ENCODE peak calls at places on chromosomes 7 and 10, in nine cellular contexts. F, Z, I, Q, U, W, S, O and V are unnamed samples. For H3K36me3, the result is how much of the 10 kb centered on the place peaks cover.

GRCh38 chr7:107396990-107397389 is 72.9 kb upstream of the GPR22 start:
- DNase-seq in F (no peak), Z (no peak), I (no peak), Q (no peak), U (no peak), W (no peak), S (no peak), O (no peak), V (no peak)

GRCh38 chr10:86387221-86387794 is 20.7 kb upstream of the GRID1 start:
- DNase-seq in F (no peak), Z (no peak), I (no peak), Q (no peak), U (no peak), W (no peak), S (no peak), O (no peak), V (no peak)

GRCh38 chr7:116633131-116633988 is 38.6 kb upstream of the MET start:
- DNase-seq in F (no peak), Z (no peak), I (peak), Q (no peak), U (no peak), W (peak), S (no peak), O (no peak), V (no peak)

GRCh38 chr7:82633592-82633991 is 190.0 kb upstream of the CACNA2D1 start:
- DNase-seq in F (no peak), Z (no peak), I (no peak), Q (no peak), U (no peak), W (no peak), S (no peak), O (no peak), V (no peak)

GRCh38 chr7:134481167-134481566 is 22.3 kb upstream of the AKR1B1 start:
- DNase-seq in F (no peak), Z (no peak), I (no peak), Q (no peak), U (no peak), W (no peak), S (no peak), O (no peak), V (no peak)

GRCh38 chr7:141288626-141289025 is 214.8 kb downstream of the TMEM178B start:
- DNase-seq in F (no peak), Z (no peak), I (no peak), Q (no peak), U (no peak), W (no peak), S (no peak), O (no peak), V (no peak)

GRCh38 chr7:17142831-17143541 is 155.5 kb upstream of the AHR start:
- DNase-seq in F (peak), Z (no peak), I (peak), Q (no peak), U (no peak), W (no peak), S (no peak), O (peak), V (no peak)

GRCh38 chr10:121900443-121901174 is 27.2 kb downstream of the ATE1 start:
- DNase-seq in F (peak), Z (no peak), I (peak), Q (no peak), U (peak), W (no peak), S (no peak), O (peak), V (peak)

GRCh38 chr7:5695709-5696345 is 85.6 kb downstream of the RNF216 start:
- DNase-seq in F (no peak), Z (no peak), I (peak), Q (peak), U (peak), W (peak), S (no peak), O (no peak), V (no peak)

GRCh38 chr7:8591289-8591688 is 157.9 kb downstream of the NXPH1 start:
- DNase-seq in F (no peak), Z (no peak), I (no peak), Q (no peak), U (no peak), W (no peak), S (no peak), O (no peak), V (no peak)

GRCh38 chr7:2792856-2793487 is 51.1 kb downstream of the GNA12 start:
- DNase-seq in F (no peak), Z (no peak), I (no peak), Q (no peak), U (no peak), W (no peak), S (no peak), O (no peak), V (no peak)

GRCh38 chr7:106010331-106010730 is 47.3 kb downstream of the CDHR3 start:
- DNase-seq in F (no peak), Z (no peak), I (peak), Q (no peak), U (no peak), W (no peak), S (no peak), O (no peak), V (no peak)

GRCh38 chr7:48168159-48168558 is 3.1 kb upstream of the ABCA13 start:
- DNase-seq in F (no peak), Z (no peak), I (peak), Q (no peak), U (no peak), W (no peak), S (no peak), O (peak), V (no peak)

GRCh38 chr10:112966191-112966855 is 16.3 kb downstream of the TCF7L2 start:
- DNase-seq in F (no peak), Z (no peak), I (no peak), Q (no peak), U (no peak), W (no peak), S (no peak), O (peak), V (no peak)
- H3K36me3 ChIP-seq in F (under half), Z (under half), I (under half), Q (under half), U (under half), W (under half), S (under half), O (under half), V (under half)

GRCh38 chr10:16509996-16510395 is 11.7 kb downstream of the C1QL3 start:
- DNase-seq in F (peak), Z (no peak), I (peak), Q (no peak), U (no peak), W (no peak), S (no peak), O (no peak), V (no peak)
- H3K27ac ChIP-seq in F (no peak), Z (no peak), I (no peak), Q (no peak), U (no peak), W (no peak), S (no peak), O (no peak), V (no peak)

GRCh38 chr10:3136336-3136735 is 36.2 kb downstream of the PITRM1 start:
- DNase-seq in F (no peak), Z (no peak), I (peak), Q (no peak), U (no peak), W (no peak), S (no peak), O (no peak), V (no peak)
- H3K36me3 ChIP-seq in F (under half), Z (half or more), I (half or more), Q (under half), U (under half), W (half or more), S (half or more), O (under half), V (half or more)

GRCh38 chr10:45501791-45502190 is 127.8 kb downstream of the ALOX5 start:
- DNase-seq in F (no peak), Z (no peak), I (no peak), Q (no peak), U (no peak), W (no peak), S (no peak), O (no peak), V (no peak)
- H3K27ac ChIP-seq in F (peak), Z (no peak), I (no peak), Q (no peak), U (no peak), W (no peak), S (no peak), O (no peak), V (no peak)

GRCh38 chr10:11488126-11488525 is 123.3 kb downstream of the USP6NL start:
- DNase-seq in F (no peak), Z (no peak), I (no peak), Q (no peak), U (no peak), W (no peak), S (no peak), O (no peak), V (no peak)
- H3K36me3 ChIP-seq in F (under half), Z (under half), I (under half), Q (under half), U (under half), W (under half), S (under half), O (under half), V (under half)

GRCh38 chr7:129898007-129898406 is 54.8 kb downstream of the UBE2H start:
- DNase-seq in F (no peak), Z (no peak), I (no peak), Q (no peak), U (no peak), W (no peak), S (no peak), O (no peak), V (no peak)

GRCh38 chr7:129898502-129899160 is 54.1 kb downstream of the UBE2H start:
- DNase-seq in F (no peak), Z (no peak), I (no peak), Q (no peak), U (no peak), W (no peak), S (no peak), O (no peak), V (no peak)

DNA sequence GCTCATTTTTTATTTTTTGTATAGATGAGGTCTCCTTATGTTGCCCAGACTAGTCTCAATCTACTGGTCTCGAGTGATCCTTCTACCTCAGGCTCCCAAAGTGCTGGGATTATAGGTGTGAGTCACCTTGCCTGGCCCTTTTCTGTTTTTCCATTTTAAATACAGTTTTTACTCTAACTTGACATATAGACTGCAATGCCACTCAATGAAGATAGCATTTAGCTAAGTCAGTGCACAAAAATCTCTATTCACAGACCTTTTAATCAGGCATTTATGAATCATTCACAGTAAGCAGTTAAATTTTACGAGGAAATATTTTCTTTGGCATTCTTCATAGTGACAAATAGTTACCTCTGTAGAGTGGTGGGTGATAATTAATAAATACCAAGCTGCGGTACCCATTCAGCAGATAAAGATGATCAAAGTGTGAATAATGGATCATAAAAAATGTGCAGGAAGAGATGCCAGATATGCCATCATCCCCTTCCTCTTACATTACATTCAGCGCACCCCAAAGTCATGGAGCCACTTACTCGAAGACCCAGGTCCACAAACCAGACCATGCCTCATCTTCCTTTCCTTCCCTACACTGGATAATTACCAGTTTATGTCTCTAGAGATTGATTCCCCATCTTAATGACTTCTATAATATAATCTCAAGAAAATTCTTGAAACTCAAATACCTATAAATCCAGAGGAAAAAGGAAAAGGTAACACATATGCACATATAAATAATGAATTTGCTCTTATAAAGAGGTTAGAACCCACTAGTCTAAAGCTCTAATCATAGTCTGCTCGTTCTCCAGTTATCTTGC is 56.0 kb downstream of the UBE2H start:
- DNase-seq in F (no peak), Z (no peak), I (peak), Q (no peak), U (no peak), W (no peak), S (no peak), O (peak), V (no peak)
- H3K27ac ChIP-seq in F (no peak), Z (no peak), I (no peak), Q (no peak), U (no peak), W (no peak), S (no peak), O (peak), V (no peak)

GRCh38 chr10:3775671-3776551 is 9.1 kb downstream of the KLF6 start:
- DNase-seq in F (no peak), Z (no peak), I (peak), Q (peak), U (no peak), W (peak), S (no peak), O (peak), V (no peak)
- H3K36me3 ChIP-seq in F (under half), Z (half or more), I (under half), Q (under half), U (under half), W (under half), S (under half), O (under half), V (under half)